ENCODE peak calls at places on chromosomes 6 and 20, in five cellular contexts. H, C, D, N and A are unnamed samples.

GRCh38 chr20:57231951-57232428 is 34.5 kb downstream of the BMP7 start:
- DNase-seq in N (peak; percentile 66), D (no peak), H (peak; percentile 77), C (no peak), A (no peak)

GRCh38 chr20:62896526-62896925 is 29.8 kb downstream of the DIDO1 start:
- DNase-seq in C (no peak), N (no peak), D (no peak), H (no peak), A (no peak)

GRCh38 chr6:68333444-68333843 is 301.6 kb upstream of the ADGRB3 start:
- DNase-seq in H (no peak), C (no peak), D (no peak), N (no peak), A (no peak)

GRCh38 chr20:43992885-43993284 is 78.2 kb downstream of the TOX2 start:
- DNase-seq in D (no peak), C (no peak), N (no peak), H (no peak), A (no peak)

GRCh38 chr20:34709044-34709835 is 5.1 kb downstream of the TP53INP2 start:
- DNase-seq in C (peak; percentile 73), H (peak; percentile 85), N (no peak), D (peak; percentile 86), A (peak; percentile 54)

GRCh38 chr6:16921399-16922110 is 160.3 kb upstream of the ATXN1 start:
- DNase-seq in N (no peak), D (peak; percentile 87), C (no peak), H (no peak), A (peak; percentile 97)

GRCh38 chr6:3484946-3485345 is 28.1 kb upstream of the SLC22A23 start:
- DNase-seq in D (no peak), N (no peak), H (no peak), C (no peak), A (no peak)

GRCh38 chr6:137188855-137189254 is 15.4 kb upstream of the IL22RA2 start:
- DNase-seq in N (no peak), C (peak; percentile 27), H (no peak), D (peak; percentile 5), A (no peak)

GRCh38 chr6:81634155-81634880 is 118.2 kb downstream of the TENT5A start:
- DNase-seq in N (no peak), C (no peak), D (no peak), H (no peak), A (no peak)

GRCh38 chr6:36195471-36196048 is 984 bp upstream of the BRPF3 start:
- DNase-seq in H (no peak), N (no peak), D (no peak), C (no peak), A (no peak)

GRCh38 chr20:21209668-21210067 is 83.8 kb downstream of the KIZ start:
- DNase-seq in D (no peak), N (no peak), C (no peak), H (no peak), A (no peak)

GRCh38 chr6:16749516-16750485 is 11.5 kb downstream of the ATXN1 start:
- DNase-seq in N (no peak), H (no peak), D (no peak), C (no peak), A (peak; percentile 63)

GRCh38 chr20:15060265-15061060 is 723.1 kb upstream of the FLRT3 start:
- DNase-seq in C (no peak), N (no peak), H (no peak), D (no peak), A (no peak)

GRCh38 chr6:24660100-24660499 is 6.6 kb downstream of the TDP2 start:
- DNase-seq in H (no peak), C (no peak), N (no peak), D (no peak), A (no peak)

GRCh38 chr20:44302026-44302669 is 8.9 kb downstream of the FITM2 start:
- DNase-seq in H (no peak), C (no peak), N (no peak), D (no peak), A (no peak)

GRCh38 chr6:3139090-3139903 is 18.0 kb downstream of the TUBB2A start:
- DNase-seq in D (peak; percentile 84), N (no peak), C (no peak), H (no peak), A (peak; percentile 91)

GRCh38 chr20:37914672-37915433 is 11.9 kb downstream of the VSTM2L start:
- DNase-seq in C (peak; percentile 73), D (peak; percentile 24), H (peak; percentile 81), N (no peak), A (no peak)

GRCh38 chr20:58649288-58650180 is 1.5 kb upstream of the STX16 start:
- DNase-seq in D (no peak), H (no peak), C (peak; percentile 24), N (no peak), A (no peak)

GRCh38 chr6:91057689-91058088 is 470.8 kb upstream of the MAP3K7 start:
- DNase-seq in H (no peak), C (no peak), N (no peak), D (no peak), A (no peak)
- H4K91ac ChIP-seq in H (no peak overlapping the region), C (no peak overlapping the region), N (no peak overlapping the region), D (no peak overlapping the region), A (no peak overlapping the region)

GRCh38 chr6:115272311-115272710 is 788.4 kb downstream of the FRK start:
- DNase-seq in H (no peak), N (no peak), C (no peak), D (no peak), A (no peak)
- H4K91ac ChIP-seq in H (no peak overlapping the region), N (no peak overlapping the region), C (no peak overlapping the region), D (no peak overlapping the region), A (no peak overlapping the region)

GRCh38 chr6:53926505-53926904 is 131.7 kb downstream of the LRRC1 start:
- DNase-seq in D (no peak), H (no peak), C (no peak), N (no peak), A (peak; percentile 40)
- H4K91ac ChIP-seq in D (no peak overlapping the region), H (no peak overlapping the region), C (no peak overlapping the region), N (no peak overlapping the region), A (no peak overlapping the region)

GRCh38 chr20:1863296-1863695 is 31.9 kb upstream of the SIRPA start:
- DNase-seq in D (peak; percentile 52), N (no peak), C (no peak), H (no peak), A (peak; percentile 38)

GRCh38 chr20:1862665-1863059 is 32.5 kb upstream of the SIRPA start:
- DNase-seq in H (no peak), N (no peak), C (no peak), D (no peak), A (no peak)

GRCh38 chr20:1860446-1860845 is 34.8 kb upstream of the SIRPA start:
- DNase-seq in H (no peak), C (no peak), N (no peak), D (peak; percentile 33), A (peak; percentile 74)

GRCh38 chr20:1861347-1861987 is 33.7 kb upstream of the SIRPA start:
- DNase-seq in C (no peak), D (peak; percentile 84), N (no peak), H (no peak), A (peak; percentile 25)

GRCh38 chr20:1861996-1862664 is 33.1 kb upstream of the SIRPA start:
- DNase-seq in H (no peak), N (no peak), D (no peak), C (no peak), A (no peak)
- H4K91ac ChIP-seq in H (no peak overlapping the region), N (no peak overlapping the region), D (peak overlapping the region; percentile 44), C (no peak overlapping the region), A (no peak overlapping the region)

GRCh38 chr20:23268792-23269354 is 81.7 kb upstream of the NXT1 start:
- DNase-seq in D (no peak), H (no peak), C (no peak), N (no peak), A (no peak)

GRCh38 chr20:23269954-23270353 is 80.6 kb upstream of the NXT1 start:
- DNase-seq in D (peak; percentile 54), H (no peak), C (no peak), N (no peak), A (no peak)

GRCh38 chr20:23266530-23267398 is 83.8 kb upstream of the NXT1 start:
- DNase-seq in D (no peak), H (no peak), C (no peak), N (no peak), A (no peak)

GRCh38 chr20:23270427-23270911 is 80.1 kb upstream of the NXT1 start:
- DNase-seq in N (no peak), H (no peak), D (peak; percentile 91), C (no peak), A (peak; percentile 90)

DNA sequence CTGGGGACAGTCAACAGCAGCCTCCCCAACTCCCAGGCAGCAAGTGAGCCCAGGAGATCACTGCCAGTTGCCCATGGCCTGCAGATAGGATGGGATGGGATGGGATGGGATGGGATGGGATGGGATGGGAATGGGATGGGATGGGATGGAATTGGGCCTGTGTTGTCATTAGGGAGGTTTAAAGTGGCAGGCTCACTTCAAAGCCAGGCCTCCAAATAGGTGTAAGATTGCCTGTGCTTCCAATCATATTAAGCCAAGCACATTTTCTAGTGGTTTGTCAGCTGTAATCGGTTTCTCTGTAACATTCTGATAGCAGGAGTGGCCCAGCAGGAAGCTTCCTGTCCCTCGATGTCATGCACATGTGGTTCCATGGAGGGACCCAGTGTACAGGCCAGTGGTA is 82.7 kb upstream of the NXT1 start:
- DNase-seq in C (no peak), H (no peak), N (no peak), D (no peak), A (no peak)
- H4K91ac ChIP-seq in C (no peak overlapping the region), H (no peak overlapping the region), N (no peak overlapping the region), D (no peak overlapping the region), A (no peak overlapping the region)

DNA sequence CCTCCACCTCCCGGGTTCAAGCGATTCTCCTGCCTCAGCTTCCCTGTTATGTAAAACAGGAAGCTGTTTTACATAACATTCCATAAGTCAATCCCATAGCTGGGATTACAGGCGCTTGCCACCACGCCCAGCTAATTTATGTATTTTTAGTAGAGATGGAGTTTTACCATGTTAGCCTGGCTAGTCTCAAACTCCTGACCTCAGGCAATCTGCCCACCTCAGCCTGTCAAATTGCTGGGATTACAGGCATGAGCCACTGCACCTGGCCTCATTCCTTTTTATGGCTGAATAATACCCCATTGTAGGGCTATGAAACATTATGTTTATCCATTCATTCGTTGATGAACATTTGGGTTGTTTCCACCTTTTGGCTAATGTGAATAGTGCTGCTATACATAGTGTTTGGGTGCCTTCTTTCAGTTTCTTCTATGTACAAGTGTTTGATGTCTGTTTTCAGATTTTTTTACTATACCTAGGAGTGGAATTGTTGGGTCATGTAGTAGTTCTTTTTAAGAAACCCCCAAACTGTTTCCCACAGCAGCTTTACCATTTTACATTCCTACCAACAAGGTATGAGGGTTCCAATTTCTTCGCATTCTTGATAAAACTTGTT is 138.7 kb upstream of the COL21A1 start:
- DNase-seq in N (no peak), H (no peak), D (no peak), C (no peak), A (no peak)
- H4K91ac ChIP-seq in N (no peak overlapping the region), H (no peak overlapping the region), D (no peak overlapping the region), C (no peak overlapping the region), A (no peak overlapping the region)